ENCODE peak calls at places on chromosome 17, in six cellular contexts. D is PC-3, U is Caco-2, R is heart right ventricle, V is esophagus muscularis mucosa, M is mucosa of descending colon. A is an unnamed sample.

GRCh38 chr17:32350662-32351418 is 883 bp downstream of the ZNF207 start:
- DNase-seq in D (peak; percentile 38), U (peak; percentile 48), R (no peak), V (no peak), M (no peak), A (no peak)

GRCh38 chr17:21125862-21126261 is 902 bp upstream of the DHRS7B start:
- DNase-seq in D (no peak), U (no peak), R (no peak), V (no peak), M (no peak), A (no peak)

GRCh38 chr17:45171338-45172231 is 9.9 kb downstream of the HEXIM2 start:
- DNase-seq in D (peak; percentile 93), U (peak; percentile 97), R (no peak), V (no peak), M (peak; percentile 60), A (no peak)

GRCh38 chr17:75683467-75684041 is 16.4 kb downstream of the SAP30BP start:
- DNase-seq in D (peak; percentile 97), U (peak; percentile 37), R (no peak), V (no peak), M (no peak), A (no peak)

GRCh38 chr17:11779906-11780305 is 181.6 kb downstream of the DNAH9 start:
- DNase-seq in D (no peak), U (no peak), R (no peak), V (no peak), M (no peak), A (no peak)

GRCh38 chr17:5958850-5959249 is 111.3 kb upstream of the WSCD1 start:
- DNase-seq in D (peak; percentile 10), U (no peak), R (no peak), V (no peak), M (no peak), A (no peak)

GRCh38 chr17:63477471-63478440 is 895 bp downstream of the ACE start:
- DNase-seq in D (peak; percentile 7), U (no peak), R (no peak), V (no peak), M (peak; percentile 61), A (no peak)

GRCh38 chr17:2197271-2197670 is 106.3 kb downstream of the SMG6 start:
- DNase-seq in D (no peak), U (no peak), R (no peak), V (no peak), M (no peak), A (no peak)

GRCh38 chr17:8606415-8606814 is 24.1 kb downstream of the MYH10 start:
- DNase-seq in D (no peak), U (no peak), R (no peak), V (no peak), M (no peak), A (no peak)

GRCh38 chr17:49548051-49548505 is 27.6 kb upstream of the NXPH3 start:
- DNase-seq in D (no peak), U (no peak), R (peak; percentile 52), V (no peak), M (no peak), A (no peak)

GRCh38 chr17:60825351-60825750 is 147.7 kb downstream of the BCAS3 start:
- DNase-seq in D (no peak), U (no peak), R (no peak), V (no peak), M (no peak), A (no peak)

GRCh38 chr17:61130320-61130719 is 269.3 kb upstream of the TBX2 start:
- DNase-seq in D (no peak), U (no peak), R (no peak), V (no peak), M (no peak), A (no peak)

GRCh38 chr17:21313320-21313719 is 28.8 kb downstream of the MAP2K3 start:
- DNase-seq in D (no peak), U (no peak), R (no peak), V (no peak), M (peak; percentile 43), A (no peak)

GRCh38 chr17:19897108-19897854 is 29.5 kb upstream of the ULK2 start:
- DNase-seq in D (peak; percentile 85), U (no peak), R (peak; percentile 49), V (no peak), M (peak; percentile 58), A (no peak)

GRCh38 chr17:39057807-39058206 is 90.6 kb upstream of the FBXO47 start:
- DNase-seq in D (no peak), U (no peak), R (no peak), V (no peak), M (no peak), A (no peak)

GRCh38 chr17:62051053-62051452 is 14.0 kb downstream of the MED13 start:
- DNase-seq in D (peak; percentile 84), U (no peak), R (no peak), V (no peak), M (no peak), A (no peak)

GRCh38 chr17:71511266-71511995 is 609.4 kb upstream of the SOX9 start:
- DNase-seq in D (no peak), U (no peak), R (no peak), V (no peak), M (no peak), A (no peak)

GRCh38 chr17:37361543-37361942 is 14.2 kb upstream of the C17orf78 start:
- DNase-seq in D (no peak), U (peak; percentile 19), R (no peak), V (no peak), M (no peak), A (no peak)

GRCh38 chr17:37693328-37693727 is 50.1 kb upstream of the DDX52 start:
- DNase-seq in D (no peak), U (no peak), R (no peak), V (no peak), M (no peak), A (no peak)

GRCh38 chr17:50209472-50210248 is 8.2 kb upstream of the COL1A1 start:
- DNase-seq in D (no peak), U (peak; percentile 67), R (peak; percentile 89), V (peak; percentile 97), M (peak; percentile 88), A (peak; percentile 97)

GRCh38 chr17:49742256-49742655 is 21.7 kb downstream of the FAM117A start:
- DNase-seq in D (no peak), U (no peak), R (no peak), V (no peak), M (no peak), A (no peak)

GRCh38 chr17:17205368-17206148 is 575 bp downstream of the PLD6 start:
- DNase-seq in D (peak; percentile 71), U (peak; percentile 81), R (peak; percentile 63), V (no peak), M (peak; percentile 82), A (no peak)

GRCh38 chr17:60091908-60092331 is 13.2 kb upstream of the HEATR6 start:
- DNase-seq in D (no peak), U (no peak), R (no peak), V (no peak), M (no peak), A (no peak)

GRCh38 chr17:69810326-69811035 is 264.5 kb upstream of the KCNJ16 start:
- DNase-seq in D (peak; percentile 66), U (no peak), R (no peak), V (no peak), M (no peak), A (no peak)

GRCh38 chr17:55577687-55578086 is 66.4 kb upstream of the SMIM36 start:
- DNase-seq in D (no peak), U (no peak), R (peak; percentile 25), V (no peak), M (peak; percentile 64), A (no peak)

GRCh38 chr17:79388556-79389295 is 222.1 kb downstream of the RBFOX3 start:
- DNase-seq in D (peak; percentile 74), U (peak; percentile 80), R (peak; percentile 57), V (no peak), M (no peak), A (no peak)

GRCh38 chr17:43987131-43988021 is 17.0 kb upstream of the NAGS start:
- DNase-seq in D (no peak), U (no peak), R (no peak), V (no peak), M (no peak), A (no peak)

GRCh38 chr17:22286337-22287041 is 594.2 kb downstream of the KCNJ18 start:
- DNase-seq in D (no peak), U (no peak), R (no peak), V (peak; percentile 80), M (no peak), A (peak; percentile 88)

DNA sequence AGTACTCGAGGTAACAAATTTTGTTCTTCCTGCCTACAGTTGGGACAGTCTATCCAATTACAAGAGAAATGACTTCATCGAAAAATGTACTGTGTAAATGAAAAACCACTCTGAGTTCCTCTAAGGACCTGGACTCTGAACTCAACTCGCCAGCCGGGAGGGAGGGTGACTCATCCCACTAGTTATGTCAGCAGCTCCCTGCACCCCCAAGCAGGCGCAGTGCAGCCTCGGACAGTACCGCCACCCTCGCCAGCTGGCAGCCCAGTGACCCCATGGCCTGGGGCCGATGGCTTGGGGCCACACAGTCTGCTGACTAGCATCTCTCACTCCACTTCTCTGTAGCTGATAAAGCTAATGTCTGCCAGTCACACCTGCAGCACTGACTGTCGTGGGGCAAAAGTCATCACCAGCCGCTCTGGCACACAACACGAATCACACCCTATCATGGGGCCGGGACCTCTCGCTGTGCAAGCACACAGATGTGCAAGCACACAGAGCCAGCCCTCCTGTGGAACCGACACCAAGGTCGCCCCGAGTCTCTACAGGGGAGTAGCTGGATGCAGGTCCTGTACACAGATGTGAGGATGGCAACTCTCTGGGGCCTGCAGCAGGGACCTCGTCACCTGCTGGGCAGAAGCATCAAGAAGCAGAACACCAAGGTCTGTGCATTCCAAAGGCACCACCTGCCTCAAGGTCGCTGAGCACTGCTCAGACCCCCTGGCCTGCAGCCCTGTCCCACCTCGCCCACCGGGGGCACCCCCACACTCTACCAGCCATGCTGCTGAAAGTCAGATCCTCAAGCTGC is 5.7 kb downstream of the CSNK1D start:
- DNase-seq in D (peak; percentile 92), U (peak; percentile 92), R (peak; percentile 91), V (peak; percentile 98), M (peak; percentile 95), A (peak; percentile 96)
- H3K4me1 ChIP-seq in D (peaks cover 55% of the 10 kb centered on the region), U (peaks cover 63% of the 10 kb centered on the region), R (peaks cover 65% of the 10 kb centered on the region), V (peaks cover 67% of the 10 kb centered on the region), M (peaks cover 63% of the 10 kb centered on the region), A (peaks cover 68% of the 10 kb centered on the region)

GRCh38 chr17:82242977-82243647 is 14.3 kb downstream of the SLC16A3 start:
- DNase-seq in D (peak; percentile 54), U (no peak), R (peak; percentile 81), V (no peak), M (peak; percentile 71), A (no peak)
- H3K4me1 ChIP-seq in D (peaks cover 55% of the 10 kb centered on the region), U (no peaks in the 10 kb centered on the region), R (peaks cover 78% of the 10 kb centered on the region), V (peaks cover 75% of the 10 kb centered on the region), M (peaks cover 49% of the 10 kb centered on the region), A (peaks cover 95% of the 10 kb centered on the region)

GRCh38 chr17:41909088-41909487 is 9.7 kb downstream of the ACLY start:
- DNase-seq in D (no peak), U (no peak), R (no peak), V (no peak), M (no peak), A (no peak)
- H3K4me1 ChIP-seq in D (peaks cover 30% of the 10 kb centered on the region), U (peaks cover 37% of the 10 kb centered on the region), R (no peaks in the 10 kb centered on the region), V (no peaks in the 10 kb centered on the region), M (peaks cover under 1% of the 10 kb centered on the region), A (peaks cover 11% of the 10 kb centered on the region)

GRCh38 chr17:77144227-77144626 is 3.5 kb downstream of the SEC14L1 start:
- DNase-seq in D (no peak), U (no peak), R (no peak), V (no peak), M (no peak), A (no peak)
- H3K4me1 ChIP-seq in D (peaks cover 49% of the 10 kb centered on the region), U (peaks cover 50% of the 10 kb centered on the region), R (peaks cover 45% of the 10 kb centered on the region), V (peaks cover 33% of the 10 kb centered on the region), M (peaks cover 16% of the 10 kb centered on the region), A (peaks cover 42% of the 10 kb centered on the region)

GRCh38 chr17:35046740-35047283 is 16.7 kb downstream of the RFFL start:
- DNase-seq in D (no peak), U (no peak), R (no peak), V (no peak), M (no peak), A (no peak)
- H3K4me1 ChIP-seq in D (peaks cover 11% of the 10 kb centered on the region), U (peaks cover 25% of the 10 kb centered on the region), R (peaks cover under 1% of the 10 kb centered on the region), V (no peaks in the 10 kb centered on the region), M (peaks cover 45% of the 10 kb centered on the region), A (peaks cover 15% of the 10 kb centered on the region)

A was measured in vagina.